ENCODE peak calls at places on chromosomes 6 and 20, in nine cellular contexts. I, E, Q, F, A, P, G, M and C are unnamed samples.
A peak's percentile ranks its signal among the peaks of the same experiment; 100 is the strongest.

GRCh38 chr20:58375796-58376195 is 13.2 kb upstream of the VAPB start:
- DNase-seq in Q (no peak), E (no peak), A (no peak), I (no peak), G (no peak), P (no peak), F (no peak), M (no peak), C (no peak)

GRCh38 chr6:113995632-113996031 is 24.7 kb upstream of the HDAC2 start:
- DNase-seq in F (peak; percentile 48), Q (no peak), E (no peak), A (peak; percentile 38), P (peak; percentile 35), I (no peak), G (peak; percentile 78), M (peak; percentile 81), C (peak; percentile 70)

GRCh38 chr20:33419140-33419974 is 18.0 kb upstream of the CDK5RAP1 start:
- DNase-seq in A (peak; percentile 87), E (no peak), F (no peak), P (peak; percentile 39), I (no peak), G (no peak), Q (no peak), M (peak; percentile 50), C (no peak)

GRCh38 chr6:169837529-169838250 is 86.3 kb downstream of the ERMARD start:
- DNase-seq in I (no peak), P (no peak), E (no peak), M (no peak), F (peak; percentile 9), Q (no peak), G (no peak), A (no peak), C (no peak)

GRCh38 chr20:56628873-56629463 is at the start of gene TFAP2C:
- DNase-seq in I (peak; percentile 84), P (peak; percentile 62), F (peak; percentile 86), E (no peak), Q (no peak), G (peak; percentile 85), A (peak; percentile 62), M (peak; percentile 84), C (no peak)

GRCh38 chr6:366389-366788 is 25.2 kb upstream of the IRF4 start:
- DNase-seq in G (no peak), F (no peak), P (no peak), I (no peak), A (no peak), E (no peak), Q (peak; percentile 40), M (no peak), C (no peak)

GRCh38 chr6:25144919-25145318 is 134.3 kb upstream of the CARMIL1 start:
- DNase-seq in I (no peak), M (no peak), E (no peak), A (no peak), P (no peak), F (no peak), Q (no peak), G (no peak), C (no peak)

GRCh38 chr6:19327246-19327645 is 509.9 kb upstream of the ID4 start:
- DNase-seq in Q (no peak), I (no peak), M (no peak), F (no peak), P (no peak), A (no peak), G (no peak), E (no peak), C (no peak)

GRCh38 chr6:34852406-34853085 is 35.3 kb downstream of the TAF11 start:
- DNase-seq in P (no peak), E (no peak), I (no peak), G (peak; percentile 3), Q (no peak), M (no peak), A (no peak), F (no peak), C (no peak)

GRCh38 chr6:15947923-15948322 is 181.0 kb upstream of the MYLIP start:
- DNase-seq in Q (no peak), I (no peak), G (no peak), E (no peak), M (no peak), A (no peak), F (no peak), P (no peak), C (no peak)

GRCh38 chr6:163398796-163399195 is 15.7 kb upstream of the QKI start:
- DNase-seq in F (no peak), I (no peak), A (peak; percentile 48), G (no peak), Q (no peak), E (no peak), P (no peak), M (no peak), C (no peak)

GRCh38 chr20:58514321-58515239 is 619 bp downstream of the APCDD1L start:
- DNase-seq in E (no peak), F (no peak), P (no peak), A (no peak), M (no peak), Q (no peak), I (peak; percentile 50), G (no peak), C (no peak)

GRCh38 chr6:34536251-34536958 is 19.7 kb downstream of the SPDEF start:
- DNase-seq in E (no peak), Q (no peak), A (no peak), P (no peak), G (peak; percentile 41), F (peak; percentile 73), M (no peak), I (no peak), C (no peak)

DNA sequence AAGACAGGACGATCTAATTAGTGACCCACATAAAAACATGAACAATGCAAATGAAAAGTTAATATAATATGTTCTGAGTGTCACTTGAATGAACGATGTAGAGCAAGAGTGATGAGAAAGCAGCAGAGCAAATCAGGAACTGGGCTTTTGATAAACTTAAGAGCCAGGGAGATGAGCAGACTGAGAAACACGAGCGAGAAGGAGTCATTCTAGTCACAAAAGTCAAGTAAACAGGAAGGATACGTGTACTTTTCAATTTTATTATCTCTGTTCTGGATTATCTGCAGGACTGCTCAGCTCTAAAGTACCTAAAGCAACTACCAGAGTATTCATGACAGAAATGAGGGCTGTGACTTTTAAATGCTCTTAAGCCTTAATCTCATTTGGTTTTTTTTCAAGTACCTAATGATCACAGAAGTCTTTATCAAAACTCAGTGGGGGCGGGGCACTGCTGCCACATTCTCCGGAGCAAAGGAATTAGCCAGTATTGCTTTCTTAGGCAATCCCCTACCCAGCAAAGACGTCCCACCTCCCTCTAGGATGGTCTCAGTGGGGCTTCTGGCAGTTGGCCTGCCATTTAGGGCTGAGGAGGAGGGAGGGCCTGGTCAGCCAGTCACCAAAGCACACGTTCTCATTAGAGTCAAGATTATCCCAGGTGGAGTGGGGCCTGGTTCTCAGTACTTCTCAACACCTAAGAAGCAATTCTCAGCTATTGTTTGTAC is 8.6 kb downstream of the MAN1A1 start:
- DNase-seq in Q (no peak), G (peak; percentile 30), I (no peak), P (no peak), M (no peak), E (no peak), F (no peak), A (no peak), C (no peak)
- H3K4me1 ChIP-seq in Q (peaks cover 95% of the 10 kb centered on the region), G (peaks cover 19% of the 10 kb centered on the region), I (peaks cover 36% of the 10 kb centered on the region), P (no peaks in the 10 kb centered on the region), M (peaks cover 42% of the 10 kb centered on the region), E (peaks cover 3% of the 10 kb centered on the region), F (no peaks in the 10 kb centered on the region), A (peaks cover 14% of the 10 kb centered on the region), C (no peaks in the 10 kb centered on the region)

DNA sequence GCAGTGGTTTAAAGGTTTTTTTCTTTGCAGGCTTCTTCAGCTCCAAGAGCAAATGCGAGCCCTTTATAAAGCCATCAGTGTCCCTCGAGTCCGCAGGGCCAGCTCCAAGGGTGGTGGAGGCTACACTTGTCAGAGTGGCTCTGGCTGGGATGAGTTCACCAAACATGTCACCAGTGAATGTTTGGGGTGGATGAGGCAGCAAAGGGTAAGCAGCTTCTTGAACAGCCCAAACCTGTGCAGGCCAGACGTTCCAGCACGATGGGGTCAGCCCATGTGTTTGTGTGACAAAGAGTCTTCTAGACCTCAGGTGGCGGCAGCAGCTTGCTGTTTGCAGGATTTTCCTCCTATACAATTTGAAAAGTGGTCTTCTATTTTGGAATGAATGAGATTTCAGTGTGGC is 17.7 kb downstream of the DSP start:
- DNase-seq in F (no peak), P (no peak), Q (no peak), G (no peak), M (no peak), E (no peak), A (no peak), I (no peak), C (no peak)
- H3K27ac ChIP-seq in F (no peak overlapping the region), P (no peak overlapping the region), Q (no peak overlapping the region), G (no peak overlapping the region), M (peak overlapping the region; percentile 80), E (no peak overlapping the region), A (no peak overlapping the region), I (peak overlapping the region; percentile 76), C (peak overlapping the region; percentile 8)

GRCh38 chr6:165843121-165843520 is 180.1 kb upstream of the PDE10A start:
- DNase-seq in E (no peak), I (no peak), A (no peak), P (no peak), F (peak; percentile 53), Q (no peak), M (no peak), G (no peak), C (no peak)
- H3K4me1 ChIP-seq in E (no peaks in the 10 kb centered on the region), I (no peaks in the 10 kb centered on the region), A (no peaks in the 10 kb centered on the region), P (no peaks in the 10 kb centered on the region), F (peaks cover 12% of the 10 kb centered on the region), Q (no peaks in the 10 kb centered on the region), M (no peaks in the 10 kb centered on the region), G (no peaks in the 10 kb centered on the region), C (no peaks in the 10 kb centered on the region)

GRCh38 chr20:44496976-44497375 is 21.3 kb downstream of the TTPAL start:
- DNase-seq in F (no peak), G (no peak), E (no peak), Q (no peak), I (no peak), P (no peak), M (no peak), A (no peak), C (peak; percentile 98)

GRCh38 chr20:44495257-44495656 is 19.6 kb downstream of the TTPAL start:
- DNase-seq in G (peak; percentile 75), E (no peak), F (no peak), I (no peak), M (peak; percentile 52), Q (no peak), P (no peak), A (no peak), C (peak; percentile 72)

GRCh38 chr20:44495802-44496481 is 20.3 kb downstream of the TTPAL start:
- DNase-seq in M (peak; percentile 27), F (no peak), Q (no peak), A (no peak), G (no peak), P (no peak), I (no peak), E (no peak), C (peak; percentile 100)

GRCh38 chr20:44494266-44494665 is 18.6 kb downstream of the TTPAL start:
- DNase-seq in M (no peak), Q (no peak), A (no peak), F (no peak), G (peak; percentile 72), P (no peak), I (no peak), E (no peak), C (peak; percentile 35)

DNA sequence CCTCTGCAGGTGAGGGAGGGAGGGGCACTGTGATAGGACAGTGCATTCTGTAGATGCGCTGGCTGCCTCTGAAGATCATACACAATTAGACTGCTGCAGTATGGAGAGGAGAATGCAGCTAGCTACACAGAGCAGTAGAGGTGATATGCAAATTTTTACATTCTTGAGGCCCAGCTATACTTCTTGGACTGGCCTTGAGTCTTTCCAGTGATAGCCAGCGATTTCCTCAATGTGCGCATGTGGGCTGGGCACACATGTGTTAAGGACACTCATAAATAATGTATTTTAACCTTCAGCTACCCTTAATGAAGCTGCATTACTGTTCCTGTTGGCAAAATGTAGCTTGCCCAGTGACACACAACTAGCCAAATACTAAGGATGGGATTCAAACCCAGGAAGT is 19.0 kb downstream of the TTPAL start:
- DNase-seq in Q (no peak), I (no peak), A (no peak), F (no peak), P (no peak), M (no peak), G (no peak), E (no peak), C (no peak)
- H3K27ac ChIP-seq in Q (no peak overlapping the region), I (no peak overlapping the region), A (no peak overlapping the region), F (no peak overlapping the region), P (no peak overlapping the region), M (peak overlapping the region; percentile 87), G (peak overlapping the region; percentile 96), E (no peak overlapping the region), C (peak overlapping the region; percentile 100)